ENCODE peak calls at places on chromosome 7, in ten cellular contexts. One of them, this sample, is unnamed.

GRCh38 chr7:48139461-48139860 is 31.8 kb upstream of the ABCA13 start:
- DNase-seq in brain microvascular endothelial cell: no peak
- DNase-seq in GM20000: no peak
- DNase-seq in activated T-cell treated with anti-CD3 and anti-CD28 coated beads for 1 hour: no peak
- DNase-seq in mammary epithelial cell: no peak
- DNase-seq in mesendoderm: peak
- DNase-seq in cardiac muscle cell: no peak
- DNase-seq in SJSA1: no peak
- DNase-seq in HFFc6: no peak
- DNase-seq in stimulated activated CD8-positive, alpha-beta memory T cell treated with anti-CD3 and anti-CD28 coated beads, Interleukin-7, amount 100 ng/mL, for 48 hours: no peak
- DNase-seq in this sample: no peak

GRCh38 chr7:33334349-33334748 is 205.0 kb downstream of the BBS9 start:
- DNase-seq in brain microvascular endothelial cell: peak
- DNase-seq in GM20000: peak
- DNase-seq in activated T-cell treated with anti-CD3 and anti-CD28 coated beads for 1 hour: no peak
- DNase-seq in mammary epithelial cell: peak
- DNase-seq in mesendoderm: peak
- DNase-seq in cardiac muscle cell: peak
- DNase-seq in SJSA1: no peak
- DNase-seq in HFFc6: peak
- DNase-seq in stimulated activated CD8-positive, alpha-beta memory T cell treated with anti-CD3 and anti-CD28 coated beads, Interleukin-7, amount 100 ng/mL, for 48 hours: no peak
- DNase-seq in this sample: no peak

GRCh38 chr7:86248977-86249376 is 394.7 kb upstream of the GRM3 start:
- DNase-seq in brain microvascular endothelial cell: no peak
- DNase-seq in GM20000: no peak
- DNase-seq in activated T-cell treated with anti-CD3 and anti-CD28 coated beads for 1 hour: no peak
- DNase-seq in mammary epithelial cell: no peak
- DNase-seq in mesendoderm: no peak
- DNase-seq in cardiac muscle cell: no peak
- DNase-seq in SJSA1: no peak
- DNase-seq in HFFc6: no peak
- DNase-seq in stimulated activated CD8-positive, alpha-beta memory T cell treated with anti-CD3 and anti-CD28 coated beads, Interleukin-7, amount 100 ng/mL, for 48 hours: no peak
- DNase-seq in this sample: no peak

GRCh38 chr7:45244996-45245395 is 87.4 kb downstream of the RAMP3 start:
- DNase-seq in brain microvascular endothelial cell: no peak
- DNase-seq in GM20000: no peak
- DNase-seq in activated T-cell treated with anti-CD3 and anti-CD28 coated beads for 1 hour: no peak
- DNase-seq in mammary epithelial cell: no peak
- DNase-seq in mesendoderm: no peak
- DNase-seq in cardiac muscle cell: no peak
- DNase-seq in SJSA1: no peak
- DNase-seq in HFFc6: no peak
- DNase-seq in stimulated activated CD8-positive, alpha-beta memory T cell treated with anti-CD3 and anti-CD28 coated beads, Interleukin-7, amount 100 ng/mL, for 48 hours: no peak
- DNase-seq in this sample: no peak

GRCh38 chr7:94618134-94618533 is 37.8 kb downstream of the SGCE start:
- DNase-seq in brain microvascular endothelial cell: no peak
- DNase-seq in GM20000: no peak
- DNase-seq in activated T-cell treated with anti-CD3 and anti-CD28 coated beads for 1 hour: no peak
- DNase-seq in mammary epithelial cell: no peak
- DNase-seq in mesendoderm: no peak
- DNase-seq in cardiac muscle cell: no peak
- DNase-seq in SJSA1: no peak
- DNase-seq in HFFc6: no peak
- DNase-seq in stimulated activated CD8-positive, alpha-beta memory T cell treated with anti-CD3 and anti-CD28 coated beads, Interleukin-7, amount 100 ng/mL, for 48 hours: no peak
- DNase-seq in this sample: no peak

GRCh38 chr7:99366646-99367045 is 7.9 kb upstream of the ARPC1B start:
- DNase-seq in brain microvascular endothelial cell: no peak
- DNase-seq in GM20000: no peak
- DNase-seq in activated T-cell treated with anti-CD3 and anti-CD28 coated beads for 1 hour: no peak
- DNase-seq in mammary epithelial cell: no peak
- DNase-seq in mesendoderm: no peak
- DNase-seq in cardiac muscle cell: no peak
- DNase-seq in SJSA1: no peak
- DNase-seq in HFFc6: no peak
- DNase-seq in stimulated activated CD8-positive, alpha-beta memory T cell treated with anti-CD3 and anti-CD28 coated beads, Interleukin-7, amount 100 ng/mL, for 48 hours: no peak
- DNase-seq in this sample: no peak

GRCh38 chr7:78218051-78218450 is 419.5 kb downstream of the PHTF2 start:
- DNase-seq in brain microvascular endothelial cell: no peak
- DNase-seq in GM20000: no peak
- DNase-seq in activated T-cell treated with anti-CD3 and anti-CD28 coated beads for 1 hour: no peak
- DNase-seq in mammary epithelial cell: peak
- DNase-seq in mesendoderm: no peak
- DNase-seq in cardiac muscle cell: no peak
- DNase-seq in SJSA1: no peak
- DNase-seq in HFFc6: peak
- DNase-seq in stimulated activated CD8-positive, alpha-beta memory T cell treated with anti-CD3 and anti-CD28 coated beads, Interleukin-7, amount 100 ng/mL, for 48 hours: no peak
- DNase-seq in this sample: no peak

GRCh38 chr7:79293655-79294142 is 159.8 kb downstream of the MAGI2 start:
- DNase-seq in brain microvascular endothelial cell: peak
- DNase-seq in GM20000: no peak
- DNase-seq in activated T-cell treated with anti-CD3 and anti-CD28 coated beads for 1 hour: no peak
- DNase-seq in mammary epithelial cell: peak
- DNase-seq in mesendoderm: no peak
- DNase-seq in cardiac muscle cell: no peak
- DNase-seq in SJSA1: peak
- DNase-seq in HFFc6: peak
- DNase-seq in stimulated activated CD8-positive, alpha-beta memory T cell treated with anti-CD3 and anti-CD28 coated beads, Interleukin-7, amount 100 ng/mL, for 48 hours: no peak
- DNase-seq in this sample: no peak

GRCh38 chr7:99210265-99210970 is 2.5 kb upstream of the KPNA7 start:
- DNase-seq in brain microvascular endothelial cell: no peak
- DNase-seq in GM20000: no peak
- DNase-seq in activated T-cell treated with anti-CD3 and anti-CD28 coated beads for 1 hour: no peak
- DNase-seq in mammary epithelial cell: peak
- DNase-seq in mesendoderm: no peak
- DNase-seq in cardiac muscle cell: no peak
- DNase-seq in SJSA1: no peak
- DNase-seq in HFFc6: no peak
- DNase-seq in stimulated activated CD8-positive, alpha-beta memory T cell treated with anti-CD3 and anti-CD28 coated beads, Interleukin-7, amount 100 ng/mL, for 48 hours: no peak
- DNase-seq in this sample: no peak

This sample was measured in SW 1271.